ENCODE peak calls at places on chromosomes 12 and 14, in seven cellular contexts. G is prostate gland, H is lower leg skin, F is HCT116, B is heart left ventricle, S is NB4, M is A549. P is an unnamed sample.

GRCh38 chr12:108642269-108642870 is 8.7 kb upstream of the SELPLG start:
- DNase-seq in G (no peak), H (peak), F (no peak), B (no peak), S (no peak), M (no peak), P (peak)

GRCh38 chr14:102949062-102949800 is 26.8 kb downstream of the AMN start:
- DNase-seq in G (no peak), H (no peak), F (no peak), B (no peak), S (peak), M (peak), P (peak)

GRCh38 chr12:62844915-62845314 is 90.0 kb downstream of the PPM1H start:
- DNase-seq in G (no peak), H (no peak), F (no peak), B (no peak), S (no peak), M (no peak), P (no peak)

GRCh38 chr12:62933220-62933870 is 1.6 kb downstream of the PPM1H start:
- DNase-seq in G (peak), H (no peak), F (no peak), B (peak), S (no peak), M (peak), P (no peak)

GRCh38 chr12:5441497-5442236 is 9.8 kb downstream of the NTF3 start:
- DNase-seq in G (peak), H (no peak), F (no peak), B (no peak), S (no peak), M (no peak), P (no peak)

GRCh38 chr14:70020350-70021170 is 141.3 kb downstream of the SMOC1 start:
- DNase-seq in G (no peak), H (peak), F (no peak), B (no peak), S (peak), M (no peak), P (no peak)

GRCh38 chr12:49637401-49637800 is 14.0 kb downstream of the PRPF40B start:
- DNase-seq in G (no peak), H (peak), F (no peak), B (peak), S (no peak), M (no peak), P (no peak)

GRCh38 chr14:45679852-45680251 is 426.9 kb upstream of the MIS18BP1 start:
- DNase-seq in G (no peak), H (no peak), F (peak), B (no peak), S (no peak), M (peak), P (no peak)

GRCh38 chr12:128449146-128449894 is 182.3 kb downstream of the TMEM132C start:
- DNase-seq in G (no peak), H (no peak), F (no peak), B (no peak), S (no peak), M (no peak), P (no peak)

GRCh38 chr14:28577711-28578131 is 188.9 kb upstream of the FOXG1 start:
- DNase-seq in G (no peak), H (no peak), F (no peak), B (no peak), S (no peak), M (peak), P (no peak)

DNA sequence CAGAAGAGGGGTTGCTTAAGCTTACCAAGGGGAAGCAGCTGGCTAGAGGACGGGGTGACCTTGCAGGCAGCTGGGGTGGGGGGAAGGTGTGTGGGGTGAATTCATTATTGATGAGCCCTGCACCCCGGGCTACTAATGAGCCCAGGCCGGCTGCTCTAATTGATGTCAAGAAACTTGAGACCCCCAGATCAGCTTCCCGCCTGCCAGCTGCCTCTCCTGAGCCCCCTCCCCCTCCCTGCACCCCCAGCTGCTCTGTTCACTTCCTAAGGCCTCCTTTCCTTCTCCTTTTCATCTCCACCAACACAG is 8.8 kb upstream of the ZNF385A start:
- DNase-seq in G (no peak), H (no peak), F (no peak), B (no peak), S (no peak), M (no peak), P (no peak)
- TF ChIP-seq POLR2A in G (no peak), H (no peak), F (no peak), B (no peak), S (no peak), M (no peak), P (no peak)

DNA sequence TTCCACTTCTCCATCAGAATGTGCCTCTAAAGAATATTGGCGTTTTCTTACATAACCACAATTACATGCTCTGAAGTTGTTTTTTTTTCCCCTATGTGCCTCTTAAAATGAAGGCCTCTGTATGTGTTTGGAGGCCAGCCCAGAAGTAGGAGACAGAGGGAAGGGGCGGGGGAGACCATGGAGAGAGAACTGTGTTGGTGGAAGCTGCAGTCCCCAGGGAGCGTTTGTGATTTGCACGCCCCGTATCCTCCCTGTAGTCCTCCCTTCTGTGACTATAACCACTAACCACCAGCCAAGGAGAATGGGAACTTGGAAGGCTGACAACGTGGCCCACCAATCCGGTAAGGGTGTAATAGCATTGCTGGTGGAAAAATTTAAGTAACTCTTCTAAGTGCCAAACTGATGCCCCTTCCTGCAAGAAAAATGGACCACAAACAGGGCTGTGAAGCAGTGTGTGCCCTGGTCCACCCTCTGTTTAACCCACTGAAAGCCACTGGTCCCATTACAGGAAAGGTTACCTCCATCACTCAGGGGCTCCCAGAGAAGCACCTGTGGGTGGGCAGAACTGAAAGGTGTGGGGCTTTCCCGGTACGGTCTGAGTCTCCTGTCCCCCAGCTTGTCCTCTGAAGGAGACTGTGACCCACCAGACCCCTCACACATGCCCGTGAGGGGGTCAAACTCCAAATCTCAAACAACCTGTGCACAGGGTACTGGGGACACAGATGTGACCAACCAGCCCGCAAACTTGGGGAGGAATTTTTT is 36.8 kb downstream of the CCDC88C start:
- DNase-seq in G (no peak), H (no peak), F (no peak), B (peak), S (peak), M (no peak), P (no peak)
- TF ChIP-seq POLR2A in G (no peak), H (no peak), F (no peak), B (no peak), S (no peak), M (no peak), P (no peak)

GRCh38 chr12:56160894-56161667 is 2.9 kb downstream of the MYL6 start:
- DNase-seq in G (no peak), H (no peak), F (no peak), B (no peak), S (no peak), M (no peak), P (no peak)

GRCh38 chr12:56161677-56162351 is 3.7 kb downstream of the MYL6 start:
- DNase-seq in G (no peak), H (no peak), F (no peak), B (no peak), S (no peak), M (no peak), P (no peak)

GRCh38 chr12:56158926-56159461 is 835 bp downstream of the MYL6 start:
- DNase-seq in G (peak), H (peak), F (no peak), B (peak), S (peak), M (peak), P (peak)

GRCh38 chr12:56159482-56160105 is 1.4 kb downstream of the MYL6 start:
- DNase-seq in G (no peak), H (no peak), F (no peak), B (no peak), S (no peak), M (no peak), P (no peak)

DNA sequence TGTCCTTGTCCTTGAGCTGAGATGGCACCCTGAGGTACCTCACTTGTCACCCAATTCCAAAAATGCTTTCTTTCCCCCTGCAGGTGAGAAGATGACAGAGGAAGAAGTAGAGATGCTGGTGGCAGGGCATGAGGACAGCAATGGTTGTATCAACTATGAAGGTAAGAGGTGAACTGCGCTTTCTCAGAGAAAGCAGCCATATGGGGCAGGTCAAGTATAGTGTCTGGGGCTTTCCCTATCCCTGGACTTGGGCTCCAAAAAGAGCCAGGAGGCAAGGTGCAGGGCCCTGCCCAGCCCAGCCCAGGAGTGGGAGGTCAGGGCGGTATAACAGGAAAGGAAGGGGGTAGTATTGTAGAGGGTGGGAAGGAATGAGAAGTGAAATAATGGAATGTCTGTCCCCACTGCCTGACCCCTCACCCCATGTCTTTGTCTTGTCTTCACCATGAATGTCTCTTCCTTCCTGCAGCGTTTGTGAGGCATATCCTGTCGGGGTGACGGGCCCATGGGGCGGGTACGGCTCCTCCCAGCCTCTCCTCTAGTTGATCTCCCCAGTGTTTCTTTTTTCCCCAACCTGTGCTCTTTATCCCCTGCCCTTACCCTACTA is 2.1 kb downstream of the MYL6 start:
- DNase-seq in G (no peak), H (no peak), F (no peak), B (no peak), S (peak), M (no peak), P (no peak)
- TF ChIP-seq POLR2A in G (no peak), H (no peak), F (no peak), B (no peak), S (no peak), M (no peak), P (no peak)

GRCh38 chr12:6538420-6539275 is 4.3 kb downstream of the GAPDH start:
- DNase-seq in G (no peak), H (no peak), F (no peak), B (no peak), S (peak), M (peak), P (no peak)
- TF ChIP-seq POLR2A in G (no peak), H (no peak), F (peak), B (no peak), S (peak), M (peak), P (no peak)

DNA sequence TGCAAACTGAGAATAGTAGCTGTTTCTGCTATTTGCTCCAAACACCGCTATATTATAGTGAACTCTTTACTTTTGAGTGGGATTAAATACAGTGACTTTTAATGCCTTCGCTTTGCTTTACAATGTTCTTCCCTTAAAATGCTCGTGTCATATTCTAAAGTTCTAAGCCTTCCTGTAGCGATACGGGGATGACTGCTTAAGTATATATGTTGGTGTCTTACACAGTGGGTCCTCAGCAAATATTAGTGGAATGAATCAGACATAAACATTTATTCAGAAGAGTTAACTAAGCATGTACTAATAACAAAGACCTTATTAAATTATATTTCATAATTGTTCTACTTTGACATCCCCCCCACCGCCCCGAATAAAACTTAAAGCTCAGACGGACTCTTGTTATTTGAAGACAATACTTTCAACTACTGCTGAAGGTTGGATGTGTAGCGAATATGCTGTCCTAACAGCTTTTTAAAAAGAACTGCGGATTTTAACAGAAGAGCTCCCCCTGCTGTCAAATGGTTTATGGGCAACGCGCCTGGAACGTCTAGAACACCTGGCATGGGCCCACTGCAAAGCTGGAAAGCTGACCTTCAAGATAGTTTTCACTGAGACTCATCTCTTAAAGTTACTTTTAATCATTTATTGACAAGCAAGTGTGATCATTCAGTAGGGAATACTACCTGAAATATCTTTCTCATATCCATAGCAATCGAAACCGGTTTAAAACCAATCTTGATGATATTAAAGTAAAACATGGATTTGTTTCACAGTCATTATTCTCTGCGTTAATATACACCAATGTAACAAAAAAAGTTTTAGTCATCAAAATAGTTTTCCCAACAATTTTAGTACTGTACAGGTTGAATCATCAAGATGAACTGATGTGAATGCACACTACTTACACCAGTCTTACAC is 136.7 kb upstream of the KRAS start:
- DNase-seq in G (peak), H (peak), F (peak), B (peak), S (peak), M (peak), P (peak)
- TF ChIP-seq POLR2A in G (no peak), H (no peak), F (no peak), B (no peak), S (no peak), M (no peak), P (no peak)

GRCh38 chr14:65438266-65438933 is 25.9 kb downstream of the FUT8 start:
- DNase-seq in G (no peak), H (no peak), F (no peak), B (no peak), S (no peak), M (no peak), P (no peak)

GRCh38 chr14:65439117-65439516 is 26.6 kb downstream of the FUT8 start:
- DNase-seq in G (no peak), H (no peak), F (no peak), B (no peak), S (no peak), M (no peak), P (no peak)

GRCh38 chr14:65434216-65434850 is 21.8 kb downstream of the FUT8 start:
- DNase-seq in G (no peak), H (no peak), F (no peak), B (no peak), S (peak), M (no peak), P (no peak)

GRCh38 chr14:65444230-65444629 is 31.7 kb downstream of the FUT8 start:
- DNase-seq in G (no peak), H (no peak), F (no peak), B (no peak), S (no peak), M (no peak), P (no peak)

GRCh38 chr14:65440230-65440629 is 27.7 kb downstream of the FUT8 start:
- DNase-seq in G (no peak), H (no peak), F (no peak), B (no peak), S (no peak), M (no peak), P (no peak)
- TF ChIP-seq POLR2A in G (no peak), H (no peak), F (no peak), B (no peak), S (no peak), M (no peak), P (no peak)

DNA sequence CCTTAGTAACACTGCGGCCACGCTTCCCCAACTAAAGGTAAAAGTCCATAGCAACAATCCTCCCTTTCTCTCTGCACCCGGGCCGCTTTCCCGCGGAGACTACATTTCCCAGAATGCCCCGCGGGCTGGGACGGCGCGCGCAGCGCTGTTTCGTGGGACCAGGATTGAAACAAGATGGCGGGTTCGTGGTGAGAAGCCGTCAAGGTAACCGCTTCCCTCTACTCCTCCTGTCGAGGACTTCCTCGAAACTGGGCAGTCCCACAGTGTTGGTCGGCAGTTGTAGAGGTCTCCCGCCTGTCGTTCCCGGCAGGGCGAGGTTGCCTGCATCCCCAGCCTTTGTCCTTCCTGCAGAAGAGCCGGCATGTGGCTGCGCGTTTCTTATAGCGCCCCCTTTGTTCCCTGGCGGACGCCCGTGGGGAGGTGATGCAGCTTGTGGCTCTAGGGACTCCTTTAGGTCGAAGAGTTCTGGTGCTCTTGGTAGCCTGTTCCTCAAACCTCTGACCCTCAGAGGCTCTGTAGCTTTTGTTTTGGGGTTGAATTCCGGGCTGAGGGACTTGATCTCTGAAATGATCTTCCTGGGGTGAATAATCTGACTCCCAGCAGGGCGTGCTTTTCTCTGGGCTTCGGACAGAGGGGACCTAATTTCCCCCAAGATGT is at the start of gene MRPL42:
- DNase-seq in G (peak), H (peak), F (peak), B (peak), S (peak), M (peak), P (peak)
- TF ChIP-seq POLR2A in G (peak), H (no peak), F (peak), B (no peak), S (peak), M (peak), P (peak)

GRCh38 chr12:46265734-46266133 is 3.1 kb downstream of the SLC38A1 start:
- DNase-seq in G (no peak), H (no peak), F (no peak), B (no peak), S (no peak), M (no peak), P (no peak)
- TF ChIP-seq POLR2A in G (no peak), H (no peak), F (no peak), B (no peak), S (no peak), M (no peak), P (no peak)

GRCh38 chr12:26628234-26628633 is 204.8 kb downstream of the ITPR2 start:
- DNase-seq in G (no peak), H (no peak), F (no peak), B (no peak), S (peak), M (no peak), P (no peak)

GRCh38 chr12:26632746-26633145 is 200.2 kb downstream of the ITPR2 start:
- DNase-seq in G (no peak), H (no peak), F (no peak), B (no peak), S (no peak), M (no peak), P (no peak)

GRCh38 chr12:26629864-26630263 is 203.1 kb downstream of the ITPR2 start:
- DNase-seq in G (no peak), H (no peak), F (no peak), B (no peak), S (no peak), M (peak), P (no peak)

GRCh38 chr12:26631846-26632245 is 201.1 kb downstream of the ITPR2 start:
- DNase-seq in G (no peak), H (no peak), F (no peak), B (no peak), S (no peak), M (no peak), P (no peak)

GRCh38 chr12:26630546-26631027 is 202.4 kb downstream of the ITPR2 start:
- DNase-seq in G (no peak), H (no peak), F (no peak), B (no peak), S (no peak), M (peak), P (no peak)
- TF ChIP-seq POLR2A in G (no peak), H (no peak), F (no peak), B (no peak), S (no peak), M (no peak), P (no peak)